ENCODE peak calls at places on chromosomes 11 and 22, in four cellular contexts. One of them, this sample, is unnamed.

GRCh38 chr11:46529086-46529905 is 64.5 kb downstream of the AMBRA1 start:
- DNase-seq in heart left ventricle: peak; percentile 69
- DNase-seq in tibial nerve: peak; percentile 33
- DNase-seq in uterus: peak; percentile 64
- DNase-seq in this sample: peak; percentile 25

GRCh38 chr11:32602657-32603410 is 19.2 kb downstream of the EIF3M start:
- DNase-seq in uterus: no peak
- DNase-seq in heart left ventricle: no peak
- DNase-seq in tibial nerve: no peak
- DNase-seq in this sample: no peak

GRCh38 chr11:122107045-122107444 is 9.0 kb downstream of the BLID start:
- DNase-seq in uterus: no peak
- DNase-seq in tibial nerve: no peak
- DNase-seq in heart left ventricle: no peak
- DNase-seq in this sample: no peak

GRCh38 chr11:123494195-123495050 is 64.4 kb downstream of the GRAMD1B start:
- DNase-seq in tibial nerve: no peak
- DNase-seq in uterus: no peak
- DNase-seq in heart left ventricle: no peak
- DNase-seq in this sample: no peak

GRCh38 chr11:77842451-77843121 is 21.6 kb downstream of the AAMDC start:
- DNase-seq in tibial nerve: no peak
- DNase-seq in heart left ventricle: no peak
- DNase-seq in uterus: no peak
- DNase-seq in this sample: no peak

GRCh38 chr22:38718414-38718813 is 12.7 kb downstream of the GTPBP1 start:
- DNase-seq in uterus: peak; percentile 64
- DNase-seq in heart left ventricle: peak; percentile 36
- DNase-seq in tibial nerve: no peak
- DNase-seq in this sample: peak; percentile 83

GRCh38 chr22:42475122-42475521 is 42.9 kb upstream of the NFAM1 start:
- DNase-seq in tibial nerve: no peak
- DNase-seq in heart left ventricle: no peak
- DNase-seq in uterus: no peak
- DNase-seq in this sample: no peak

GRCh38 chr11:456533-456932 is 6.5 kb downstream of the PTDSS2 start:
- DNase-seq in tibial nerve: no peak
- DNase-seq in uterus: no peak
- DNase-seq in heart left ventricle: peak; percentile 5
- DNase-seq in this sample: no peak

GRCh38 chr11:110675548-110675947 is 36.7 kb downstream of the ARHGAP20 start:
- DNase-seq in tibial nerve: no peak
- DNase-seq in heart left ventricle: no peak
- DNase-seq in uterus: no peak
- DNase-seq in this sample: no peak

GRCh38 chr11:8070417-8071101 is 10.5 kb upstream of the TUB start:
- DNase-seq in uterus: peak; percentile 22
- DNase-seq in heart left ventricle: no peak
- DNase-seq in tibial nerve: no peak
- DNase-seq in this sample: no peak

GRCh38 chr11:118012083-118012669 is 26.0 kb downstream of the IL10RA start:
- DNase-seq in tibial nerve: no peak
- DNase-seq in heart left ventricle: peak; percentile 48
- DNase-seq in uterus: no peak
- DNase-seq in this sample: no peak

GRCh38 chr11:45847908-45848316 is 637 bp downstream of the CRY2 start:
- DNase-seq in uterus: peak; percentile 48
- DNase-seq in heart left ventricle: peak; percentile 57
- DNase-seq in tibial nerve: no peak
- DNase-seq in this sample: peak; percentile 30

GRCh38 chr11:67032830-67033555 is 10.1 kb downstream of the SYT12 start:
- DNase-seq in heart left ventricle: no peak
- DNase-seq in uterus: peak; percentile 68
- DNase-seq in tibial nerve: no peak
- DNase-seq in this sample: no peak

GRCh38 chr11:17395978-17396377 is 7.5 kb upstream of the KCNJ11 start:
- DNase-seq in heart left ventricle: no peak
- DNase-seq in uterus: no peak
- DNase-seq in tibial nerve: no peak
- DNase-seq in this sample: no peak

GRCh38 chr11:15227011-15227410 is 112.3 kb downstream of the INSC start:
- DNase-seq in tibial nerve: no peak
- DNase-seq in uterus: no peak
- DNase-seq in heart left ventricle: no peak
- DNase-seq in this sample: no peak

GRCh38 chr22:48979482-48979881 is 848.2 kb downstream of the BRD1 start:
- DNase-seq in tibial nerve: no peak
- DNase-seq in uterus: no peak
- DNase-seq in heart left ventricle: no peak
- DNase-seq in this sample: no peak

GRCh38 chr11:70772950-70773349 is 374.6 kb downstream of the CTTN start:
- DNase-seq in uterus: no peak
- DNase-seq in heart left ventricle: no peak
- DNase-seq in tibial nerve: no peak
- DNase-seq in this sample: no peak

GRCh38 chr22:45512363-45512762 is 9.7 kb downstream of the FBLN1 start:
- DNase-seq in tibial nerve: no peak
- DNase-seq in uterus: no peak
- DNase-seq in heart left ventricle: no peak
- DNase-seq in this sample: no peak

GRCh38 chr11:111413849-111414248 is 34.8 kb upstream of the POU2AF1 start:
- DNase-seq in uterus: no peak
- DNase-seq in heart left ventricle: no peak
- DNase-seq in tibial nerve: no peak
- DNase-seq in this sample: no peak

GRCh38 chr11:43942651-43943356 is 367 bp downstream of the C11orf96 start:
- DNase-seq in heart left ventricle: peak; percentile 54
- DNase-seq in tibial nerve: no peak
- DNase-seq in uterus: peak; percentile 63
- DNase-seq in this sample: no peak

GRCh38 chr22:39428597-39429071 is 28.2 kb upstream of the MGAT3 start:
- DNase-seq in uterus: no peak
- DNase-seq in tibial nerve: no peak
- DNase-seq in heart left ventricle: peak; percentile 7
- DNase-seq in this sample: no peak

GRCh38 chr11:62669420-62670161 is 1.9 kb upstream of the UQCC3 start:
- DNase-seq in heart left ventricle: peak; percentile 29
- DNase-seq in tibial nerve: no peak
- DNase-seq in uterus: no peak
- DNase-seq in this sample: no peak

GRCh38 chr11:124069429-124070401 is 28.6 kb upstream of the OR10G7 start:
- DNase-seq in heart left ventricle: no peak
- DNase-seq in uterus: no peak
- DNase-seq in tibial nerve: no peak
- DNase-seq in this sample: no peak

GRCh38 chr11:36056160-36056751 is 112.4 kb downstream of the LDLRAD3 start:
- DNase-seq in heart left ventricle: no peak
- DNase-seq in uterus: no peak
- DNase-seq in tibial nerve: no peak
- DNase-seq in this sample: no peak

GRCh38 chr11:45662665-45663485 is 2.5 kb downstream of the CHST1 start:
- DNase-seq in uterus: no peak
- DNase-seq in tibial nerve: no peak
- DNase-seq in heart left ventricle: no peak
- DNase-seq in this sample: no peak

GRCh38 chr22:22422629-22423112 is 85.9 kb downstream of the ZNF280B start:
- DNase-seq in tibial nerve: peak; percentile 39
- DNase-seq in uterus: no peak
- DNase-seq in heart left ventricle: peak; percentile 55
- DNase-seq in this sample: no peak

GRCh38 chr11:119389611-119390254 is 8.2 kb upstream of the USP2 start:
- DNase-seq in uterus: no peak
- DNase-seq in tibial nerve: no peak
- DNase-seq in heart left ventricle: no peak
- DNase-seq in this sample: no peak

GRCh38 chr22:44658371-44658953 is 43.5 kb upstream of the PRR5 start:
- DNase-seq in heart left ventricle: peak; percentile 65
- DNase-seq in tibial nerve: no peak
- DNase-seq in uterus: peak; percentile 41
- DNase-seq in this sample: peak; percentile 67

GRCh38 chr11:86519064-86519911 is 144.6 kb downstream of the CCDC81 start:
- DNase-seq in tibial nerve: no peak
- DNase-seq in uterus: peak; percentile 31
- DNase-seq in heart left ventricle: peak; percentile 38
- DNase-seq in this sample: no peak

GRCh38 chr11:72203163-72203562 is 11.2 kb downstream of the FOLR1 start:
- DNase-seq in uterus: no peak
- DNase-seq in tibial nerve: no peak
- DNase-seq in heart left ventricle: no peak
- DNase-seq in this sample: no peak

DNA sequence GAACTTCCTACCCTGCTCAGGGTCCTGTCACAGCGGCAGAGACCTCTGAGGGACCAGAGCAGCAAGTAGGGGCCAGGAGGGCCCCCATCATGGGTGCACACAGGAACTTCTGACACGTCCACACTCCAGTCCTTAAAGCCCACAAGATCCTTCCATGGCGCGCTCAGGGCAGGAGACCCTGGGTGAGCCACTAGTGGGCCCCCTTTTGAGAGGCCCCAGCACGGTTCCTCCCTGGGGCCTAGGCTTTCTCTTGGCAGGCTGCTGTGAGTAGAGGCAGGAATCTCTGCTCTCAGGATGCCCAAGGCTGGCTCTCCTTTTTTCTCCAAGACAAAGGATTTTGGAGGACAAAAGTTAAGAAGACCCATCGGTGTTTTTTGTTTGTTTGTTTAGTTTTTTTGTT is 22.4 kb downstream of the RPS6KA4 start:
- DNase-seq in tibial nerve: no peak
- DNase-seq in heart left ventricle: no peak
- DNase-seq in uterus: no peak
- DNase-seq in this sample: no peak
- TF ChIP-seq CTCF in tibial nerve: no peak
- TF ChIP-seq CTCF in heart left ventricle: no peak
- TF ChIP-seq CTCF in uterus: no peak
- TF ChIP-seq CTCF in this sample: no peak

GRCh38 chr11:105701098-105701497 is 91.2 kb downstream of the GRIA4 start:
- DNase-seq in uterus: no peak
- DNase-seq in tibial nerve: no peak
- DNase-seq in heart left ventricle: no peak
- DNase-seq in this sample: no peak
- H3K27me3 ChIP-seq in uterus: no peaks in the 10 kb centered on the region
- H3K27me3 ChIP-seq in tibial nerve: no peaks in the 10 kb centered on the region
- H3K27me3 ChIP-seq in heart left ventricle: no peaks in the 10 kb centered on the region
- H3K27me3 ChIP-seq in this sample: no peaks in the 10 kb centered on the region

GRCh38 chr11:41579546-41579945 is 120.1 kb upstream of the LRRC4C start:
- DNase-seq in heart left ventricle: no peak
- DNase-seq in uterus: no peak
- DNase-seq in tibial nerve: no peak
- DNase-seq in this sample: no peak

DNA sequence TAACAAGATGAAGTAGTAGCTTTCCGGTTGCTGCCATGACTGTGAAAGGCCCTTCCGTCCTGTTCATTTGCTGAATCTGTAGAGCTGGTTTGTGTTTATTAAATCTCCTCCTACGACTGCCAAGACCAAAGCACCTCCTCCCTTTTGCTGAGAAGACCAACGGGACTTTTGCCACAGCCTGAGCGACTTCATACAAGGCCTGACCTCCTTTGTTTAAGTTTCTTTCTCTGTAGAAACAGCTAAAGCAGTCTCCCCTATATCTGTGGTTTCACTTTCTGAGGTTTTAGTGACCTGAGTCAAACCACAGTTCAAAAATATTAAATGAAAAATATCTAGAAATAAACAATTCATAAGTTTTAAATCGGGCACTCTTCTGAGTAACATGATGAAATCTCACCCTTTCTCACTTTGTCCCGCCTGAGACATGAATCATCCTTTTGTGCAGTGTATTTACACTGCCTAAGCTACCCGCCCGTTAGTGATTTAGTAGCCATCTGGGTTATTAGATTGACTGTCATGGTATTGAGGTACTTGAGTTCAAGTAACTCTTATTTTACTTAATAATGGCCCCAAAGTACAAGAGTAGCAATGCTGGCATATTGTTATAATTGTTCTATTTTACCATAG is 119.1 kb upstream of the LRRC4C start:
- DNase-seq in uterus: no peak
- DNase-seq in heart left ventricle: no peak
- DNase-seq in tibial nerve: no peak
- DNase-seq in this sample: no peak
- TF ChIP-seq CTCF in uterus: no peak
- TF ChIP-seq CTCF in heart left ventricle: no peak
- TF ChIP-seq CTCF in tibial nerve: no peak
- TF ChIP-seq CTCF in this sample: no peak

GRCh38 chr11:2518112-2518982 is 73.5 kb downstream of the KCNQ1 start:
- DNase-seq in heart left ventricle: no peak
- DNase-seq in uterus: peak; percentile 11
- DNase-seq in tibial nerve: peak; percentile 7
- DNase-seq in this sample: peak; percentile 1

GRCh38 chr11:2517386-2518064 is 72.7 kb downstream of the KCNQ1 start:
- DNase-seq in tibial nerve: peak; percentile 3
- DNase-seq in uterus: peak; percentile 3
- DNase-seq in heart left ventricle: no peak
- DNase-seq in this sample: peak; percentile 4

GRCh38 chr11:2516276-2517015 is 71.6 kb downstream of the KCNQ1 start:
- DNase-seq in tibial nerve: peak; percentile 1
- DNase-seq in uterus: peak; percentile 9
- DNase-seq in heart left ventricle: no peak
- DNase-seq in this sample: peak; percentile 1

GRCh38 chr11:2515401-2516275 is 70.8 kb downstream of the KCNQ1 start:
- DNase-seq in tibial nerve: peak; percentile 4
- DNase-seq in uterus: peak; percentile 10
- DNase-seq in heart left ventricle: peak; percentile 61
- DNase-seq in this sample: peak; percentile 1

DNA sequence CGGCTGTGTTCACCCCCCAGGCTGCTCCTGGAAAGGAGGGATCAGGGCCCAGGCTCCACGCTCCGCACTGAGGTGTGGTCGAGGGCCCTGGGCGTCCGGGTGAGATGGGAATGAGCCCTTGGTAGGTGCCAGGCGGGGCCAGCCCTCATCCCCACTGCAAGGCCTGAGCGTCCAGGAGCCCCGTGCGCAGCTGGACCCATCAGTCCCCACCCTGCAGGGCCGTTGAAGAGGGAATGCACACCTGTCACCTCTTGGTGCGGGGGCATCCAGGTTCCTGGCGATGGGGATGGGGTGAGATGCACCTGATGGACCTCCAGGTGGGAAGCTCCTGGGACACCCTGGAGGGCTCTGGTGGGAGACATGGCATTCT is 72.2 kb downstream of the KCNQ1 start:
- DNase-seq in uterus: no peak
- DNase-seq in heart left ventricle: peak; percentile 19
- DNase-seq in tibial nerve: no peak
- DNase-seq in this sample: peak; percentile 4
- H3K27me3 ChIP-seq in uterus: no peaks in the 10 kb centered on the region
- H3K27me3 ChIP-seq in heart left ventricle: no peaks in the 10 kb centered on the region
- H3K27me3 ChIP-seq in tibial nerve: no peaks in the 10 kb centered on the region
- H3K27me3 ChIP-seq in this sample: no peaks in the 10 kb centered on the region

This sample was measured in gastrocnemius medialis.